ENCODE peak calls at places on chromosomes 5 and 9, in five cellular contexts. U, X, C, B and J are unnamed samples.

GRCh38 chr9:110844121-110844520 is 175.5 kb downstream of the MUSK start:
- DNase-seq in U (no peak), X (no peak), C (no peak), B (no peak), J (no peak)

GRCh38 chr5:107937198-107937597 is 266.5 kb upstream of the EFNA5 start:
- DNase-seq in U (no peak), X (no peak), C (no peak), B (no peak), J (no peak)

GRCh38 chr5:55062039-55062779 is 38.2 kb downstream of the GZMK start:
- DNase-seq in U (no peak), X (no peak), C (no peak), B (no peak), J (no peak)

GRCh38 chr5:73969195-73970059 is 343.4 kb downstream of the ARHGEF28 start:
- DNase-seq in U (no peak), X (no peak), C (no peak), B (no peak), J (no peak)

GRCh38 chr9:124950050-124950718 is 9.3 kb upstream of the GOLGA1 start:
- DNase-seq in U (no peak), X (no peak), C (no peak), B (no peak), J (no peak)

GRCh38 chr9:16321461-16322119 is 548.9 kb downstream of the BNC2 start:
- DNase-seq in U (no peak), X (no peak), C (no peak), B (no peak), J (no peak)

GRCh38 chr9:80649001-80649420 is 1040.3 kb downstream of the TLE1 start:
- DNase-seq in U (no peak), X (no peak), C (no peak), B (no peak), J (no peak)

GRCh38 chr9:116966199-116966598 is 279.1 kb downstream of the TRIM32 start:
- DNase-seq in U (no peak), X (no peak), C (no peak), B (no peak), J (no peak)

GRCh38 chr9:130172858-130173461 is 756 bp downstream of the NCS1 start:
- DNase-seq in U (no peak), X (no peak), C (no peak), B (no peak), J (no peak)

GRCh38 chr9:135032868-135033460 is 54.5 kb upstream of the OLFM1 start:
- DNase-seq in U (peak; percentile 43), X (no peak), C (no peak), B (no peak), J (no peak)

GRCh38 chr9:12719431-12719830 is 26.2 kb downstream of the TYRP1 start:
- DNase-seq in U (no peak), X (no peak), C (peak; percentile 24), B (no peak), J (no peak)

GRCh38 chr9:113708821-113709713 is 167.0 kb upstream of the ZNF618 start:
- DNase-seq in U (no peak), X (no peak), C (no peak), B (no peak), J (no peak)

GRCh38 chr9:135849186-135849585 is 58.2 kb downstream of the CAMSAP1 start:
- DNase-seq in U (no peak), X (no peak), C (no peak), B (no peak), J (no peak)

GRCh38 chr9:75906531-75906930 is 16.1 kb downstream of the PCSK5 start:
- DNase-seq in U (no peak), X (no peak), C (no peak), B (no peak), J (no peak)

GRCh38 chr9:94865599-94866456 is 139.3 kb downstream of the AOPEP start:
- DNase-seq in U (no peak), X (no peak), C (no peak), B (no peak), J (no peak)

GRCh38 chr9:91341258-91341746 is 20.4 kb downstream of the AUH start:
- DNase-seq in U (no peak), X (no peak), C (no peak), B (no peak), J (no peak)

GRCh38 chr5:111063709-111064322 is 7.7 kb upstream of the TSLP start:
- DNase-seq in U (no peak), X (no peak), C (peak; percentile 31), B (no peak), J (no peak)

GRCh38 chr9:2199999-2200796 is 185.1 kb downstream of the SMARCA2 start:
- DNase-seq in U (no peak), X (no peak), C (no peak), B (no peak), J (no peak)

GRCh38 chr5:52262844-52263243 is 524.9 kb upstream of the ITGA1 start:
- DNase-seq in U (no peak), X (no peak), C (no peak), B (no peak), J (no peak)

GRCh38 chr9:36721846-36722588 is 149.3 kb downstream of the MELK start:
- DNase-seq in U (no peak), X (no peak), C (no peak), B (no peak), J (no peak)

GRCh38 chr9:70421272-70422180 is 7.1 kb upstream of the KLF9 start:
- DNase-seq in U (no peak), X (no peak), C (no peak), B (no peak), J (no peak)

GRCh38 chr5:113378960-113379541 is 55.7 kb downstream of the TSSK1B start:
- DNase-seq in U (no peak), X (peak; percentile 38), C (peak; percentile 50), B (peak; percentile 13), J (peak; percentile 8)

GRCh38 chr5:148443998-148444397 is 60.2 kb downstream of the FBXO38 start:
- DNase-seq in U (no peak), X (peak; percentile 25), C (peak; percentile 45), B (peak; percentile 5), J (peak; percentile 12)

GRCh38 chr9:80285325-80285724 is 713.6 kb downstream of the TLE4 start:
- DNase-seq in U (no peak), X (no peak), C (no peak), B (no peak), J (no peak)

GRCh38 chr5:1103093-1103492 is 8.8 kb downstream of the SLC12A7 start:
- DNase-seq in U (no peak), X (no peak), C (no peak), B (no peak), J (no peak)

GRCh38 chr9:120490888-120491595 is 88.9 kb downstream of the CDK5RAP2 start:
- DNase-seq in U (no peak), X (no peak), C (no peak), B (no peak), J (peak; percentile 67)

GRCh38 chr9:132135456-132135855 is 26.4 kb upstream of the NTNG2 start:
- DNase-seq in U (no peak), X (no peak), C (no peak), B (no peak), J (no peak)

GRCh38 chr5:58122157-58122556 is 337.7 kb downstream of the PLK2 start:
- DNase-seq in U (no peak), X (no peak), C (no peak), B (no peak), J (no peak)

GRCh38 chr5:168047043-168047668 is 244.3 kb upstream of the WWC1 start:
- DNase-seq in U (no peak), X (no peak), C (peak; percentile 41), B (no peak), J (peak; percentile 11)

GRCh38 chr9:114929166-114929565 is 1.2 kb downstream of the TNFSF8 start:
- DNase-seq in U (no peak), X (no peak), C (no peak), B (no peak), J (no peak)

GRCh38 chr9:92637331-92637730 is 32.6 kb downstream of the IPPK start:
- DNase-seq in U (no peak), X (no peak), C (no peak), B (no peak), J (no peak)

GRCh38 chr9:127163409-127163808 is 41.0 kb upstream of the ANGPTL2 start:
- DNase-seq in U (no peak), X (no peak), C (no peak), B (no peak), J (no peak)
- TF ChIP-seq POLR2AphosphoS5 in U (no peak), X (no peak), C (no peak), B (no peak), J (no peak)

GRCh38 chr5:178252258-178252657 is 19.7 kb upstream of the PHYKPL start:
- DNase-seq in U (no peak), X (no peak), C (no peak), B (no peak), J (no peak)
- TF ChIP-seq POLR2AphosphoS5 in U (no peak), X (no peak), C (no peak), B (no peak), J (no peak)

DNA sequence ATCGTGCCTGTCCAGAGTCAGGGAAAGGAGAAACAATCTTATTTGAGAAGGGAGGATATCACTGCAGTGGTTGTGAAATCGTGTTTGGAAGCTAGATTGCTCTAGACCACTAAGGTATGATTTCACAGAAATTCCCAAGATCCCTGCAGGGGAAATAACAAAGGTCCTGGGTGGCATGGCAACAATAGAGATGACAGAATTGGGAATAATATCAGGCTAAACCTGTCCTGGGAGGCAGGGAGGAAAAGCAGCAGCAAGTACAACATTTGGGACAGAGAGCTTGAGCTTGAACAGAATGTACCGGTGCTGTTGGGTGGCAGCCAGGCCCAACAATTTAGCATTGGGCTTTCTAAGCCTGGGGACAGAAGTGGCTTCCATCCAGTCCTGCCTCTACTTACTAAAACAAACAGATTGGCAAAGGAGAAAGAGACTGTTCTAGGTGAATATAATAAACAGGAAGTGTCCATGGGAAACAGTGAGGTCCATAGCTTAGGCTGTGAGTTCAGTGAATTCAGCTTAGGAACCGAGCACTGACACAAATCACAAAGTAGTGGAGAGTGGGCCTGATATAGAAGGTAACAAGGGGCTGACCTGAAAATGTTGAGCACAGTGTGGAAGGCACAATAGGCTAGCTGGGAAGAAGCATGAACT is 16.9 kb upstream of the ARHGAP26 start:
- DNase-seq in U (peak; percentile 73), X (no peak), C (no peak), B (no peak), J (no peak)
- TF ChIP-seq POLR2AphosphoS5 in U (no peak), X (no peak), C (no peak), B (no peak), J (no peak)

GRCh38 chr5:139457653-139458306 is 4.8 kb downstream of the ECSCR start:
- DNase-seq in U (no peak), X (no peak), C (no peak), B (no peak), J (no peak)

GRCh38 chr5:139460457-139460856 is 2.1 kb downstream of the ECSCR start:
- DNase-seq in U (no peak), X (no peak), C (no peak), B (no peak), J (no peak)

GRCh38 chr5:139461176-139461575 is 1.4 kb downstream of the ECSCR start:
- DNase-seq in U (no peak), X (no peak), C (no peak), B (no peak), J (no peak)

GRCh38 chr5:139458580-139459407 is 3.7 kb downstream of the ECSCR start:
- DNase-seq in U (no peak), X (peak; percentile 62), C (no peak), B (peak; percentile 63), J (peak; percentile 38)

DNA sequence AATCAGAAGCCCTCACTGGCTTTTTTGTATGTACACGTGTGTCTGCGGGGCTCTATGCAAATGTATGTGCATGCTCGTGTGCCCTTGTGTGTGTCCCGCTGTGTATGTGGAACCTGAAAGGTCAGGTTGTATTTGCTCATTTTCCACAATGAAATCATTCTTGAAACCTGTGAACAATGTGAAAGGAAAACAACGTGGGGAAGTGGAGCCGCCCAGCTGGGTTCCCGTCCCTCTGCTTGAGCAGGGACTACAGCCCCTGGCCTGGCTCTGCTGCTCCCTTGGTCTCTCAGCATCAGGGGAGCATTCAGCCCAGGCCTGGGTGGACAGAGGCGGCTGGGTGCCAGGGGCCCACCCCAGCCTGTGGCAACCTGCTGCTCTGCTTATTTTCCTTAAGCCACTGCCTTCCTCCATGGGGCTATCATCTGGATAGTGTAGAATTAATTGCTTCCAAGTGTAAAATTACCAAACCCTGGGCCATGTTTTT is 3.0 kb downstream of the ECSCR start:
- DNase-seq in U (no peak), X (no peak), C (no peak), B (no peak), J (no peak)
- TF ChIP-seq POLR2AphosphoS5 in U (no peak), X (no peak), C (no peak), B (no peak), J (no peak)